ENCODE peak calls at places on chromosome 11, in eight cellular contexts. A, Q, U, E, S, C, Y and P are unnamed samples.

GRCh38 chr11:9060700-9061111 is 30.7 kb downstream of the SCUBE2 start:
- DNase-seq in A (peak; percentile 15), Q (no peak), U (no peak), E (no peak), S (no peak), C (no peak), Y (no peak), P (no peak)

GRCh38 chr11:71940561-71941219 is 11.8 kb downstream of the RNF121 start:
- DNase-seq in A (peak; percentile 23), Q (no peak), U (no peak), E (no peak), S (no peak), C (no peak), Y (peak; percentile 43), P (no peak)

GRCh38 chr11:123474994-123475393 is 44.9 kb downstream of the GRAMD1B start:
- DNase-seq in A (no peak), Q (no peak), U (no peak), E (no peak), S (no peak), C (no peak), Y (no peak), P (no peak)

GRCh38 chr11:102272047-102272824 is 45.0 kb upstream of the BIRC3 start:
- DNase-seq in A (no peak), Q (no peak), U (no peak), E (no peak), S (no peak), C (no peak), Y (no peak), P (no peak)

GRCh38 chr11:79209540-79210266 is 231.1 kb downstream of the TENM4 start:
- DNase-seq in A (peak; percentile 49), Q (no peak), U (peak; percentile 33), E (no peak), S (no peak), C (no peak), Y (no peak), P (no peak)

GRCh38 chr11:83924987-83925542 is 638.9 kb upstream of the CCDC90B start:
- DNase-seq in A (no peak), Q (no peak), U (no peak), E (no peak), S (no peak), C (no peak), Y (no peak), P (no peak)

GRCh38 chr11:79708319-79708928 is 267.6 kb upstream of the TENM4 start:
- DNase-seq in A (peak; percentile 34), Q (peak; percentile 35), U (peak; percentile 36), E (no peak), S (no peak), C (peak; percentile 35), Y (peak; percentile 22), P (no peak)

GRCh38 chr11:97746832-97747231 is 1273.9 kb upstream of the CNTN5 start:
- DNase-seq in A (no peak), Q (no peak), U (no peak), E (no peak), S (no peak), C (no peak), Y (no peak), P (no peak)

GRCh38 chr11:134223066-134223465 is 701 bp downstream of the NCAPD3 start:
- DNase-seq in A (no peak), Q (no peak), U (no peak), E (no peak), S (no peak), C (no peak), Y (no peak), P (no peak)

GRCh38 chr11:10742460-10743208 is 8.4 kb upstream of the CTR9 start:
- DNase-seq in A (peak; percentile 65), Q (peak; percentile 84), U (peak; percentile 22), E (no peak), S (no peak), C (no peak), Y (no peak), P (no peak)

GRCh38 chr11:77207618-77208313 is 79.7 kb downstream of the MYO7A start:
- DNase-seq in A (no peak), Q (no peak), U (no peak), E (no peak), S (no peak), C (no peak), Y (no peak), P (no peak)

GRCh38 chr11:44825058-44825795 is 98.5 kb downstream of the TSPAN18 start:
- DNase-seq in A (no peak), Q (no peak), U (no peak), E (no peak), S (no peak), C (no peak), Y (no peak), P (no peak)

GRCh38 chr11:62999649-63000048 is 14.9 kb upstream of the SLC22A6 start:
- DNase-seq in A (no peak), Q (no peak), U (no peak), E (no peak), S (no peak), C (no peak), Y (no peak), P (no peak)

GRCh38 chr11:123033895-123034294 is 28.0 kb downstream of the HSPA8 start:
- DNase-seq in A (peak; percentile 29), Q (no peak), U (no peak), E (no peak), S (no peak), C (no peak), Y (no peak), P (no peak)

GRCh38 chr11:26572770-26573402 is 823 bp upstream of the MUC15 start:
- DNase-seq in A (no peak), Q (no peak), U (no peak), E (no peak), S (no peak), C (no peak), Y (no peak), P (no peak)

GRCh38 chr11:109972939-109973338 is 120.3 kb upstream of the ZC3H12C start:
- DNase-seq in A (no peak), Q (no peak), U (no peak), E (no peak), S (no peak), C (no peak), Y (no peak), P (no peak)

DNA sequence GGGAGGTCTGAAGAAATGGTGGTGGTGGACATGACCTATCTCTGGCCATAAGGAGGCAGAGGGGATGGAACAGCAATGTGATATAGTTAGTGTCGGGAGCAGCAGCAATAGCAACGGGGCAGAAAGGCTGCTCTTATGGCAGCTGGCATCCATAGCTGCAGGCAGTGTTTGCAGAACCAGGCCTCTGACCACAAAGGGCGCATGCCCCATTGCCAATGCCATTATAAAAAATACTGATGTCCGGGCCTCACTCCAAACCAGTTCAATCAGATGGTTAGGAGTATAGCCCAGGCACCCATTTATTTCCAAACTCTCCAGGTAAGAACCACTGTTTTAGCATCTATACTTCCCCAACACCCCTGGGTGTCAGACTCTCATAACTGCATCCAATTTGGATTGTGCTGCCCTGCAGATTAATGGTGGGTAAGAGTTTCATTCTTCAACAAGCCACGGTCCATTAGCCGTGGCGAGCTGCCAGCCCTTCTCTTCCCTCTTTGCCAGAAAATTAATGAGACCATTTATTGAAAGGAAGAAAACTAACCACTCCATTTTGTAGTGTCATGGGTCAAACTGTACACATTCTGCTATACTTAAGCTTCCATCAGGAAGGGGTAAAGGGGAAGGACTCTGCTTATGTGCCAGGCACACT is 72.8 kb upstream of the SPON1 start:
- DNase-seq in A (no peak), Q (no peak), U (peak; percentile 11), E (no peak), S (no peak), C (no peak), Y (no peak), P (no peak)
- TF ChIP-seq CTCF in A (no peak), Q (no peak), U (no peak), E (no peak), S (no peak), C (no peak), Y (no peak), P (no peak)

GRCh38 chr11:125256471-125257010 is 92.0 kb downstream of the PKNOX2 start:
- DNase-seq in A (no peak), Q (no peak), U (no peak), E (no peak), S (no peak), C (no peak), Y (no peak), P (no peak)

GRCh38 chr11:125253795-125254525 is 89.4 kb downstream of the PKNOX2 start:
- DNase-seq in A (no peak), Q (no peak), U (no peak), E (no peak), S (no peak), C (no peak), Y (no peak), P (no peak)

GRCh38 chr11:125258626-125259025 is 94.1 kb downstream of the PKNOX2 start:
- DNase-seq in A (no peak), Q (no peak), U (peak; percentile 39), E (no peak), S (no peak), C (no peak), Y (no peak), P (no peak)

GRCh38 chr11:125257751-125258150 is 93.2 kb downstream of the PKNOX2 start:
- DNase-seq in A (no peak), Q (no peak), U (no peak), E (no peak), S (no peak), C (no peak), Y (no peak), P (no peak)

DNA sequence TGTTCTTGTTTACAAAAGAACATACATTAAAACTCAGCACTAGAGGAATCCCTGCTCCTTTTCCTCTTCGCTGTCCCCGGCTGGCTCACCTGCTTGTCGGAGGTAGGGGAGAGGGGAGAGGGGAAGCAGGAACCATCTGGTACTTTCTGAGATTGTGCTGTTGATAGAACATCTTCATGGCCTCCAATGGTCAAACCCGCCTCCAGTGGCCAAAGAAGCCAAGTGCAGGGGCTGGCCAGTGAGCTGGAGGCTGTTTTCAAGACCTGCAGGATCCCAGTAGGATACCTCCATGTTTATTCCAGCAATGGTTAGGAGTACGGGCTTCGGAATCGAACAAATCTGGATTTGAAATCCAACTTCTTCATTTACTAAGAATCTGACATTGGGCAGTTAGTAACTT is 92.6 kb downstream of the PKNOX2 start:
- DNase-seq in A (no peak), Q (no peak), U (no peak), E (no peak), S (no peak), C (no peak), Y (peak; percentile 83), P (no peak)
- TF ChIP-seq CTCF in A (peak; percentile 18), Q (no peak), U (peak; percentile 25), E (no peak), S (peak; percentile 36), C (no peak), Y (peak; percentile 71), P (peak; percentile 19)

DNA sequence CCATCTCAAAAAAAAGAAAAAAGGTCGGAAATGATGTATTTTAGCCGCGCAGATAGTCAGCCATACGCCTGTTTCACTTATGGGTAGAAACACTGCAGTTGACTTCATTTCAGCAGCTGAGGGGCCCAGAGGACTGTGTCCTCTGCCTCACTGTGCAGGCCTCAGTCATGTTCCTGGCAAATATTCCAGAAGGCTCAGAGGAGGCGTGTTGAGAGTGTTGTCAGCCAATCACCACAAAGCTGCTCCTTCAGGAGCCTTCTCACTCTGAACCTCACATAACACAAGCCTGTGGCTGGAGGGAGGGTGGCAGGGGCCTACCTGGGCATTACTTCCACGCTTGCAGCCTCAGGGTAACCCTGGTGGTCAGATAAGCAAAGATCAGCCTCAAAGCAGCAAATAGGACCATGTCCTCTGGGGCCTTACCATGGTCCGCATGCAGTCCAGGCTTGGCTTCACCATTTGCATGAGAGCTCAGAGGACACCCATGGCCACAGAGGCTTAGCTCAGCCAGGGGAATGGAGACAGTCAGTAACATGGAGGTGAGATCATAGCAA is 17.3 kb upstream of the TREH start:
- DNase-seq in A (no peak), Q (no peak), U (no peak), E (no peak), S (no peak), C (no peak), Y (no peak), P (no peak)
- TF ChIP-seq CTCF in A (no peak), Q (no peak), U (no peak), E (no peak), S (no peak), C (no peak), Y (no peak), P (no peak)

GRCh38 chr11:131889760-131890620 is 519.6 kb downstream of the NTM start:
- DNase-seq in A (no peak), Q (no peak), U (no peak), E (no peak), S (no peak), C (no peak), Y (no peak), P (no peak)
- TF ChIP-seq CTCF in A (no peak), Q (no peak), U (no peak), E (no peak), S (no peak), C (no peak), Y (no peak), P (no peak)